ENCODE peak calls at places on chromosomes 12 and 14, in eight cellular contexts. P, U, X, Z, G, N, S and C are unnamed samples.

GRCh38 chr14:68939893-68940613 is 39.0 kb downstream of the ACTN1 start:
- DNase-seq in U (peak; percentile 88), P (peak; percentile 51), N (peak; percentile 48), G (peak; percentile 92), X (no peak), Z (no peak), S (peak; percentile 44), C (no peak)

GRCh38 chr14:31038521-31039166 is 12.5 kb upstream of the STRN3 start:
- DNase-seq in S (no peak), P (peak; percentile 25), X (no peak), G (no peak), N (no peak), U (no peak), Z (peak; percentile 60), C (no peak)

GRCh38 chr14:53950031-53950793 is 6.4 kb downstream of the BMP4 start:
- DNase-seq in S (no peak), Z (no peak), G (no peak), U (no peak), P (no peak), N (no peak), X (no peak), C (no peak)

GRCh38 chr14:82626156-82627055 is 1092.8 kb upstream of the SEL1L start:
- DNase-seq in X (no peak), Z (no peak), S (no peak), G (no peak), P (no peak), U (no peak), N (no peak), C (no peak)

GRCh38 chr12:12723681-12724420 is 6.7 kb downstream of the CDKN1B start:
- DNase-seq in N (peak; percentile 44), P (peak; percentile 76), X (no peak), S (peak; percentile 45), Z (peak; percentile 91), U (no peak), G (peak; percentile 73), C (no peak)

GRCh38 chr12:112855375-112855774 is 51.4 kb upstream of the OAS1 start:
- DNase-seq in X (no peak), P (peak; percentile 61), U (no peak), Z (no peak), S (peak; percentile 80), N (no peak), G (no peak), C (no peak)

GRCh38 chr12:24226745-24227350 is 277.4 kb upstream of the SOX5 start:
- DNase-seq in U (peak; percentile 25), S (no peak), Z (no peak), N (no peak), G (no peak), P (no peak), X (no peak), C (no peak)

GRCh38 chr14:97056086-97056485 is 258.9 kb downstream of the VRK1 start:
- DNase-seq in X (no peak), Z (no peak), U (no peak), G (no peak), P (peak; percentile 8), N (no peak), S (peak; percentile 26), C (no peak)

GRCh38 chr12:5623411-5623810 is 191.5 kb downstream of the NTF3 start:
- DNase-seq in N (no peak), U (no peak), X (no peak), G (no peak), Z (no peak), P (no peak), S (no peak), C (no peak)

GRCh38 chr14:91416744-91417133 is 881 bp downstream of the CCDC88C start:
- DNase-seq in N (peak; percentile 47), G (no peak), P (no peak), Z (no peak), S (peak; percentile 51), X (no peak), U (no peak), C (no peak)

GRCh38 chr12:6605425-6606330 is 1.5 kb downstream of the CHD4 start:
- DNase-seq in N (no peak), P (peak; percentile 45), U (peak; percentile 37), X (no peak), Z (no peak), G (peak; percentile 75), S (peak; percentile 82), C (no peak)

GRCh38 chr12:47271800-47272230 is 192.1 kb upstream of the AMIGO2 start:
- DNase-seq in G (no peak), U (no peak), P (no peak), Z (no peak), S (no peak), N (no peak), X (no peak), C (no peak)

GRCh38 chr12:124655317-124656213 is 88.2 kb upstream of the NCOR2 start:
- DNase-seq in N (peak; percentile 47), P (peak; percentile 83), S (peak; percentile 82), G (peak; percentile 91), X (peak; percentile 49), U (peak; percentile 35), Z (peak; percentile 95), C (no peak)

DNA sequence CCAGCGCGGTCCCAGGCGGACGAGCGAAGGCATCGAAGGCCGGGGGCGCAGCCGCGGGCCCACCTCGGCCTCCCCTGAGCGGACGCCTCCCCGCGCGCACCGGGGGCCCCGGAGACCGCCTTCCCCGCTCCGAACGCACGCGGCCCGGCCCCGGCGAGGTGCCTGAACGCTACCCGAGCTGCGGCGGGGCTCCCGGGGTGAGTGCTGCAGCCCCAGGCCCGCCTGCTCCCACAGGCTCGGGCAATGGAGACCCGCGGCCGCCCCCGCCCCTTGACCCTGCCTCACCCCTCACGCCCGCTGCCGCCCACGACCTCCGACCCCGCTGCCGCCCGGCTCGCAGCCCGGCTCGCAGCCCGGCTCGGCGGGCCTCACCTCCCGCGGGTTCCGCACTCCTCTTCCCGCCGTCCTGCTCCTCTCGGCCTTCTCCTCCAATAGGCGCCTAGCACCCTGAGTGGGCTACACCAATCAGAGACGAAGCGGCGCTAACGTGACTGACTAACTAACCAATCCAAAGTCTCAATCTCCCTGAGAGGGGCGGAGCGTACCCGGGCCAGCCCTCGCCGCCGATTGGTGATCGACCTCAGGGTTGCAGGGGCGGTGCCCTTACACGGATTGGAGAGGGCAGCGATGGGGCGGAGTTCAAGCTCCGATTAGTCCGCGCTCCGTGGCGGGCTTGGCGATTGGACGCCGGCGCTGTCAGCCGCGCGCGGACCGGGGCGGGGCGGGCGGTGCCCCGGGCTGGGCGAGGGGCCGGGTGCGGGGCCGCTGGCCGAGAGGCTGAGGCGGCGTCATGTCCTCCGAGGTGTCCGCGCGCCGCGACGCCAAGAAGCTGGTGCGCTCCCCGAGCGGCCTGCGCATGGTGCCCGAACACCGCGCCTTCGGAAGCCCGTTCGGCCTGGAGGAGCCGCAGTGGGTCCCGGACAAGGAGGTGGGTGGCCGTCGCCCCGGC is at the start of the genes XRCC3 and ZFYVE21:
- DNase-seq in S (peak; percentile 99), Z (peak; percentile 100), G (peak; percentile 100), U (peak; percentile 100), X (peak; percentile 99), N (peak; percentile 100), P (peak; percentile 100), C (peak; percentile 98)
- TF ChIP-seq POLR2AphosphoS5 in S (peak; percentile 80), Z (peak; percentile 83), G (peak; percentile 82), U (no peak), X (peak; percentile 84), N (peak; percentile 77), P (no peak), C (peak; percentile 47)

DNA sequence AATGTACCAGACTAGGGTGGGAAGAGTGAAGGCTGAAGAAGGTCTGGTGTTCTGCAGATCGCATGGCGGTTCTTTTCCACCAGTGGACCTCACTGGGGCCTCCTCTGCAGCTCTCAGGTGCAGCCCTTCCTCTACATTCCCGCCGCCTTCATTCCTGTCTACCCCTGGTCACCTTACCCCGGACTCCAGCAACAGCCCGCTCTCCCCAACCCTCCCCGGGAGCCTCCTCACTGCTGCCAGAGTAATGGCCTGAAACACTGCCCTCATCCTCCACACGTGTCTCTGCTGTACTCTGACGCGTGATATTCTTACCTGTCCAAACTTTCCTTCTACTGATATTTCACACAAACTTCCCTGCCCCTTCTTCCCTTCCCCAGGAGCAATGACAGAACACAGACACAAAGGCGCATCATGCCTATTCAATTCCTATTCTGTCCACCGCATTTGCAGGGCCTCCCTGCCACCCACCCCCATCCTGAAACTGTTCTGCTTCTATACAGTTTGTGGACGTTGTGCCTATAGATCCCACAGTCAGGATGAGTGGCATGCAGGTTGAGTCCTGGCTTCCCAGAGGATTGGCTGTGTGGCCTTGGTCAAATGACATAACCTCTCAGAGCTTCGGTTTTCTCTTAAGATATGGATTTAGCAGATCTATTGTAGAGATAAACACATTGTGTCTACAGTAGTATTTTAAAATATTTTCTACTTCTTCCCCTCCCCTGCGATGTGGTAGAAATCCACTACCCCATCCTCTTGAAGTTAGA is 1.7 kb upstream of the NUAK1 start:
- DNase-seq in P (no peak), U (no peak), S (no peak), Z (no peak), G (no peak), X (no peak), N (no peak), C (no peak)
- TF ChIP-seq POLR2AphosphoS5 in P (no peak), U (no peak), S (peak; percentile 31), Z (no peak), G (no peak), X (no peak), N (no peak), C (no peak)

GRCh38 chr12:70646850-70647249 is 9.6 kb upstream of the PTPRB start:
- DNase-seq in X (no peak), S (no peak), Z (no peak), U (no peak), P (no peak), N (no peak), G (no peak), C (no peak)

GRCh38 chr12:70644836-70645235 is 7.6 kb upstream of the PTPRB start:
- DNase-seq in X (no peak), U (no peak), Z (no peak), P (no peak), G (no peak), S (no peak), N (no peak), C (no peak)

GRCh38 chr12:70648191-70648590 is 11.0 kb upstream of the PTPRB start:
- DNase-seq in X (no peak), N (no peak), S (no peak), P (no peak), G (no peak), Z (no peak), U (no peak), C (no peak)

GRCh38 chr12:70643927-70644326 is 6.7 kb upstream of the PTPRB start:
- DNase-seq in G (no peak), S (no peak), X (no peak), U (no peak), N (no peak), Z (no peak), P (no peak), C (no peak)

GRCh38 chr12:70645494-70646317 is 8.5 kb upstream of the PTPRB start:
- DNase-seq in Z (no peak), X (peak; percentile 17), G (no peak), U (peak; percentile 24), S (peak; percentile 41), N (peak; percentile 36), P (no peak), C (no peak)
- TF ChIP-seq POLR2AphosphoS5 in Z (peak; percentile 48), X (no peak), G (no peak), U (no peak), S (no peak), N (peak; percentile 68), P (peak; percentile 64), C (no peak)

DNA sequence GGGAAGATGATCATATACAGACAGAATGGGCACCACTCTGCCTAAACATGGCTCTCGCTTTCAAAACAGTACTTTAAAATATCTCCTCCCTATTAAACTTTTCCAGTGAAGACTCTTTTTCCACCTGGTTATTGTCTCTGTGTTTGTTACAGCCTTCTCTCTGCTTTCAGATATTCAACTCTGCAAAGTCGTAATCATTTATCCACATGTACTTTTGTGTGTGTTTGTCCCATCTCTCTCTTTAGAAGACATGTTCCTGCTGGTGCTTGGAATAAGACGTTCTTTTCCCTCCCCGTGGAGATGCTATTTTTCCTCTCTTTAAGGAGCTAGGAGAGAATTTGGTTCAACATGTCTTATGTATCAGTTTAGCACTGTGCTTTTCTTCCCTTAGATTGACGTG is 45.1 kb downstream of the ETV6 start:
- DNase-seq in Z (no peak), G (no peak), P (no peak), S (no peak), N (no peak), U (no peak), X (no peak), C (no peak)
- TF ChIP-seq POLR2AphosphoS5 in Z (no peak), G (peak; percentile 76), P (no peak), S (no peak), N (no peak), U (no peak), X (no peak), C (no peak)